ENCODE peak calls at places on chromosomes 5 and 9, in seven cellular contexts. O is left lung; N is WERI-Rb-1; K is activated CD4-positive, alpha-beta T cell treated with anti-CD3 and anti-CD28 coated beads, Interleukin-2, amount 10 ng/mL, durations not matched to agents 7 days and 5 days; T is epithelial cell of proximal tubule; A is astrocyte; L is stimulated activated CD4-positive, alpha-beta T cell treated with anti-CD3 and anti-CD28 coated beads, Interleukin-2, amount 100 ng/mL, for 48 hours. H is an unnamed sample.

GRCh38 chr5:10677533-10677932 is 83.5 kb downstream of the DAP start:
- DNase-seq in O (no peak), N (no peak), K (no peak), T (no peak), A (no peak), L (no peak), H (no peak)

GRCh38 chr5:174608631-174609097 is 115.7 kb upstream of the MSX2 start:
- DNase-seq in O (peak), N (no peak), K (no peak), T (peak), A (peak), L (no peak), H (peak)

GRCh38 chr5:147613359-147613758 is 103.5 kb upstream of the DPYSL3 start:
- DNase-seq in O (no peak), N (no peak), K (no peak), T (no peak), A (peak), L (no peak), H (no peak)

GRCh38 chr9:79233542-79233941 is 338.2 kb upstream of the TLE4 start:
- DNase-seq in O (no peak), N (peak), K (no peak), T (no peak), A (no peak), L (no peak), H (peak)

GRCh38 chr9:134634667-134635230 is 6.9 kb upstream of the COL5A1 start:
- DNase-seq in O (no peak), N (no peak), K (no peak), T (no peak), A (no peak), L (no peak), H (no peak)

GRCh38 chr9:109499061-109499630 is 1.0 kb upstream of the PTPN3 start:
- DNase-seq in O (no peak), N (no peak), K (no peak), T (no peak), A (no peak), L (no peak), H (no peak)

GRCh38 chr5:84715087-84715486 is 330.4 kb upstream of the EDIL3 start:
- DNase-seq in O (no peak), N (no peak), K (no peak), T (no peak), A (no peak), L (no peak), H (no peak)

GRCh38 chr9:115328228-115328627 is 210.3 kb upstream of the TNC start:
- DNase-seq in O (no peak), N (no peak), K (no peak), T (no peak), A (peak), L (no peak), H (no peak)

GRCh38 chr9:27436234-27436633 is 87.9 kb upstream of the IFNK start:
- DNase-seq in O (no peak), N (no peak), K (no peak), T (no peak), A (no peak), L (no peak), H (no peak)

GRCh38 chr5:150562832-150563231 is 54.9 kb downstream of the NDST1 start:
- DNase-seq in O (no peak), N (peak), K (peak), T (no peak), A (peak), L (peak), H (peak)

GRCh38 chr9:134602547-134603362 is 38.8 kb upstream of the COL5A1 start:
- DNase-seq in O (peak), N (no peak), K (no peak), T (no peak), A (peak), L (no peak), H (no peak)

GRCh38 chr5:1005904-1006655 is 2.5 kb upstream of the NKD2 start:
- DNase-seq in O (peak), N (peak), K (no peak), T (no peak), A (no peak), L (no peak), H (no peak)

H was measured in neural progenitor cell.